ENCODE peak calls at places on chromosomes 11 and 22, in five cellular contexts. One of them, this sample, is unnamed. For H3K4me1, the result is how much of the 10 kb centered on the place peaks cover.

GRCh38 chr22:50469377-50470305 is 5.2 kb downstream of the SBF1 start:
- DNase-seq in heart right ventricle: no peak
- DNase-seq in left ventricle myocardium inferior: peak
- DNase-seq in sigmoid colon: peak
- DNase-seq in fibroblast of lung: peak
- DNase-seq in this sample: peak

GRCh38 chr11:58059011-58059358 is 28.2 kb downstream of the OR6Q1 start:
- DNase-seq in heart right ventricle: no peak
- DNase-seq in left ventricle myocardium inferior: no peak
- DNase-seq in sigmoid colon: no peak
- DNase-seq in fibroblast of lung: peak
- DNase-seq in this sample: no peak

GRCh38 chr11:12287009-12287373 is 90.4 kb upstream of the PARVA start:
- DNase-seq in heart right ventricle: no peak
- DNase-seq in left ventricle myocardium inferior: no peak
- DNase-seq in sigmoid colon: peak
- DNase-seq in fibroblast of lung: peak
- DNase-seq in this sample: no peak

GRCh38 chr11:2834893-2835767 is 50.4 kb downstream of the CDKN1C start:
- DNase-seq in heart right ventricle: no peak
- DNase-seq in left ventricle myocardium inferior: no peak
- DNase-seq in sigmoid colon: no peak
- DNase-seq in fibroblast of lung: peak
- DNase-seq in this sample: no peak

GRCh38 chr11:59154585-59154984 is 11.9 kb downstream of the FAM111A start:
- DNase-seq in heart right ventricle: no peak
- DNase-seq in left ventricle myocardium inferior: no peak
- DNase-seq in sigmoid colon: no peak
- DNase-seq in fibroblast of lung: no peak
- DNase-seq in this sample: no peak

GRCh38 chr22:25779426-25779825 is 37.4 kb downstream of the MYO18B start:
- DNase-seq in heart right ventricle: no peak
- DNase-seq in left ventricle myocardium inferior: no peak
- DNase-seq in sigmoid colon: no peak
- DNase-seq in fibroblast of lung: no peak
- DNase-seq in this sample: no peak

GRCh38 chr11:122393209-122393850 is 262.2 kb upstream of the UBASH3B start:
- DNase-seq in heart right ventricle: no peak
- DNase-seq in left ventricle myocardium inferior: no peak
- DNase-seq in sigmoid colon: no peak
- DNase-seq in fibroblast of lung: no peak
- DNase-seq in this sample: no peak

GRCh38 chr11:74678591-74679512 is 52.4 kb downstream of the CHRDL2 start:
- DNase-seq in heart right ventricle: peak
- DNase-seq in left ventricle myocardium inferior: no peak
- DNase-seq in sigmoid colon: no peak
- DNase-seq in fibroblast of lung: peak
- DNase-seq in this sample: peak

GRCh38 chr11:63560506-63561179 is 2.5 kb downstream of the PLAAT2 start:
- DNase-seq in heart right ventricle: peak
- DNase-seq in left ventricle myocardium inferior: peak
- DNase-seq in sigmoid colon: peak
- DNase-seq in fibroblast of lung: no peak
- DNase-seq in this sample: no peak

GRCh38 chr11:65606876-65607613 is 7.0 kb downstream of the MAP3K11 start:
- DNase-seq in heart right ventricle: peak
- DNase-seq in left ventricle myocardium inferior: peak
- DNase-seq in sigmoid colon: peak
- DNase-seq in fibroblast of lung: peak
- DNase-seq in this sample: peak

GRCh38 chr11:60985501-60985900 is 14.0 kb downstream of the CD6 start:
- DNase-seq in heart right ventricle: no peak
- DNase-seq in left ventricle myocardium inferior: no peak
- DNase-seq in sigmoid colon: no peak
- DNase-seq in fibroblast of lung: no peak
- DNase-seq in this sample: no peak

GRCh38 chr11:118834428-118835028 is 43.6 kb upstream of the DDX6 start:
- DNase-seq in heart right ventricle: no peak
- DNase-seq in left ventricle myocardium inferior: no peak
- DNase-seq in sigmoid colon: no peak
- DNase-seq in fibroblast of lung: no peak
- DNase-seq in this sample: no peak

GRCh38 chr11:86547727-86548126 is 124.7 kb downstream of the ME3 start:
- DNase-seq in heart right ventricle: no peak
- DNase-seq in left ventricle myocardium inferior: no peak
- DNase-seq in sigmoid colon: no peak
- DNase-seq in fibroblast of lung: no peak
- DNase-seq in this sample: no peak

GRCh38 chr22:38034884-38035529 is 22.2 kb upstream of the PICK1 start:
- DNase-seq in heart right ventricle: no peak
- DNase-seq in left ventricle myocardium inferior: no peak
- DNase-seq in sigmoid colon: no peak
- DNase-seq in fibroblast of lung: no peak
- DNase-seq in this sample: no peak

GRCh38 chr22:45268958-45269844 is 15.5 kb upstream of the UPK3A start:
- DNase-seq in heart right ventricle: peak
- DNase-seq in left ventricle myocardium inferior: peak
- DNase-seq in sigmoid colon: peak
- DNase-seq in fibroblast of lung: peak
- DNase-seq in this sample: peak

DNA sequence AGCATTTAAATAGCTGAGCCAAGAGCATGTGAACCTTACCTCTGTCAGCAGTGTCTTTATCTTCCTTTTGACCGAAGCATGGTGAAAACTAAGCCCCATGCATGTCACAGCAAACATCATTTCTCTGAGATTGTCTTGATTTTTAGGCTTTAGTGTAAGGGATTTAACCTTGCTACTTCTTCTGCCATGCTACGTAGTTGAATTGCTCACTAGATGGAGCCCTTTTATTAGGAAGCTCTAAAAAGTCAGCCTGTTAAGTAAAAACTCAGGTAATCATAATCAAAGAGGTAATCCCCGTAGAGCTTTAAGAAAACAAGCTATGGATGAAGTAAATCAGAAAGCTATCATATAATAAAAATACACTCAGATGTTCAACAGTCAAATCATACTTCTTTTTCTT is 149.5 kb downstream of the PGR start:
- DNase-seq in heart right ventricle: no peak
- DNase-seq in left ventricle myocardium inferior: no peak
- DNase-seq in sigmoid colon: no peak
- DNase-seq in fibroblast of lung: no peak
- DNase-seq in this sample: no peak
- TF ChIP-seq CTCF in heart right ventricle: peak
- TF ChIP-seq CTCF in left ventricle myocardium inferior: peak
- TF ChIP-seq CTCF in sigmoid colon: peak
- TF ChIP-seq CTCF in fibroblast of lung: peak
- TF ChIP-seq CTCF in this sample: no peak

GRCh38 chr22:29385305-29385704 is 3.1 kb downstream of the AP1B1 start:
- DNase-seq in heart right ventricle: no peak
- DNase-seq in left ventricle myocardium inferior: no peak
- DNase-seq in sigmoid colon: no peak
- DNase-seq in fibroblast of lung: no peak
- DNase-seq in this sample: no peak
- H3K4me1 ChIP-seq in heart right ventricle: half or more
- H3K4me1 ChIP-seq in left ventricle myocardium inferior: half or more
- H3K4me1 ChIP-seq in sigmoid colon: under half
- H3K4me1 ChIP-seq in fibroblast of lung: under half
- H3K4me1 ChIP-seq in this sample: under half

DNA sequence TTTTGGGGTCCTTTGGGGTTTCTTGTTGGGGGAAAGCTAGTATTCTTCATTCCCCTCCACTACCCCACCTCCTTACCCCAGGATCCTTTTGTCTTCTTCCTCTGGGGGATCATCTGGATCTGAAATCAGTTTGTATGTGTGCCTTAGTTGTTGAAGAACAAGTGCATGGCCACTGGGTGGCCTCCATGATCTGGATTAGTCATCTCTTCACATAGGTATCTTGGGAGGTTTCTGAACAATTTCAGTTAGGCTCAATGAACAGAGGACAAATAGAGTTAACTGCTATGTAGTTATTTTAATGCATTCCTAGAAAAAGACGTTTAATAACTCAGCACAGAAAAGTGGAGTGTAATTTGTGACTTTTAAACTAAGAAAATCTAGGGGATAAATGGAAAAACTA is 7.1 kb upstream of the VWA5A start:
- DNase-seq in heart right ventricle: no peak
- DNase-seq in left ventricle myocardium inferior: no peak
- DNase-seq in sigmoid colon: no peak
- DNase-seq in fibroblast of lung: peak
- DNase-seq in this sample: peak
- TF ChIP-seq CTCF in heart right ventricle: peak
- TF ChIP-seq CTCF in left ventricle myocardium inferior: no peak
- TF ChIP-seq CTCF in sigmoid colon: no peak
- TF ChIP-seq CTCF in fibroblast of lung: peak
- TF ChIP-seq CTCF in this sample: no peak

GRCh38 chr11:132973686-132974085 is 558.6 kb downstream of the OPCML start:
- DNase-seq in heart right ventricle: no peak
- DNase-seq in left ventricle myocardium inferior: no peak
- DNase-seq in sigmoid colon: no peak
- DNase-seq in fibroblast of lung: no peak
- DNase-seq in this sample: no peak
- H3K4me1 ChIP-seq in heart right ventricle: under half
- H3K4me1 ChIP-seq in left ventricle myocardium inferior: under half
- H3K4me1 ChIP-seq in sigmoid colon: under half
- H3K4me1 ChIP-seq in fibroblast of lung: under half
- H3K4me1 ChIP-seq in this sample: under half

GRCh38 chr11:76419896-76420295 is 24.9 kb upstream of the EMSY start:
- DNase-seq in heart right ventricle: no peak
- DNase-seq in left ventricle myocardium inferior: no peak
- DNase-seq in sigmoid colon: no peak
- DNase-seq in fibroblast of lung: no peak
- DNase-seq in this sample: no peak
- TF ChIP-seq CTCF in heart right ventricle: peak
- TF ChIP-seq CTCF in left ventricle myocardium inferior: peak
- TF ChIP-seq CTCF in sigmoid colon: no peak
- TF ChIP-seq CTCF in fibroblast of lung: peak
- TF ChIP-seq CTCF in this sample: no peak